ENCODE peak calls at places on chromosomes 7 and 10, in six cellular contexts. R, Q, U, W, I and D are unnamed samples.

GRCh38 chr10:116437076-116437692 is 9.5 kb downstream of the PNLIPRP3 start:
- DNase-seq in Q (no peak), W (no peak), U (no peak), I (no peak), R (no peak), D (no peak)

GRCh38 chr7:106344861-106345260 is 60.1 kb upstream of the NAMPT start:
- DNase-seq in U (no peak), Q (no peak), R (no peak), I (no peak), W (no peak), D (no peak)

GRCh38 chr7:27526991-27527722 is 135.5 kb downstream of the HIBADH start:
- DNase-seq in I (no peak), R (peak), U (no peak), W (no peak), Q (no peak), D (no peak)

GRCh38 chr10:93420091-93420490 is 62.0 kb downstream of the MYOF start:
- DNase-seq in U (no peak), R (no peak), W (no peak), I (no peak), Q (no peak), D (no peak)

GRCh38 chr10:100738055-100738827 is 7.1 kb upstream of the PAX2 start:
- DNase-seq in U (no peak), R (no peak), W (no peak), Q (no peak), I (no peak), D (no peak)

GRCh38 chr10:1214882-1215540 is 158.8 kb downstream of the WDR37 start:
- DNase-seq in Q (no peak), I (no peak), R (no peak), U (no peak), W (no peak), D (no peak)

GRCh38 chr7:51455948-51456347 is 139.3 kb upstream of the COBL start:
- DNase-seq in U (no peak), I (no peak), R (no peak), W (peak), Q (peak), D (no peak)

GRCh38 chr7:142880886-142881505 is 4.5 kb downstream of the TRPV6 start:
- DNase-seq in I (no peak), U (no peak), Q (peak), R (peak), W (peak), D (peak)

GRCh38 chr7:149872419-149873073 is 1.2 kb upstream of the ATP6V0E2 start:
- DNase-seq in U (peak), R (peak), W (peak), I (no peak), Q (peak), D (no peak)

GRCh38 chr7:96534221-96534620 is 175.4 kb downstream of the SEM1 start:
- DNase-seq in U (no peak), I (no peak), R (no peak), W (no peak), Q (no peak), D (no peak)

GRCh38 chr10:130016095-130016494 is 52.0 kb upstream of the EBF3 start:
- DNase-seq in W (no peak), R (no peak), I (no peak), U (no peak), Q (no peak), D (no peak)

GRCh38 chr7:109094-109493 is 83.3 kb upstream of the FAM20C start:
- DNase-seq in I (no peak), U (no peak), Q (no peak), W (no peak), R (no peak), D (no peak)

GRCh38 chr7:2785071-2785500 is 59.0 kb downstream of the GNA12 start:
- DNase-seq in I (no peak), Q (no peak), U (no peak), W (no peak), R (peak), D (no peak)